ENCODE peak calls at places on chromosome 4, in five cellular contexts. F is NCI-H1105 treated with DMSO at 0.1 percent for 48 hours; Z is stimulated activated CD4-positive, alpha-beta T cell treated with anti-CD3 and anti-CD28 coated beads, Interleukin-15, amount 100 ng/mL, for 24 hours; J is activated CD4-positive, alpha-beta T cell treated with anti-CD3 and anti-CD28 coated beads, Interleukin-2, amount 50 U/mL, for 4 hours; L is MM.1S. I is an unnamed sample.

GRCh38 chr4:57184378-57185031 is 74.3 kb upstream of the IGFBP7 start:
- DNase-seq in F (no peak), Z (no peak), J (no peak), L (no peak), I (no peak)

GRCh38 chr4:25128671-25129070 is 31.6 kb downstream of the SEPSECS start:
- DNase-seq in F (no peak), Z (no peak), J (no peak), L (no peak), I (no peak)

GRCh38 chr4:113565702-113566012 is 195.9 kb downstream of the CAMK2D start:
- DNase-seq in F (no peak), Z (no peak), J (no peak), L (no peak), I (no peak)

GRCh38 chr4:90207887-90208454 is 80.8 kb downstream of the CCSER1 start:
- DNase-seq in F (no peak), Z (no peak), J (no peak), L (no peak), I (no peak)

GRCh38 chr4:90159193-90159592 is 32.0 kb downstream of the CCSER1 start:
- DNase-seq in F (no peak), Z (no peak), J (no peak), L (no peak), I (no peak)

GRCh38 chr4:24770111-24770584 is 25.2 kb upstream of the SOD3 start:
- DNase-seq in F (no peak), Z (peak), J (no peak), L (no peak), I (peak)

GRCh38 chr4:53586121-53586816 is 5.0 kb downstream of the LNX1 start:
- DNase-seq in F (no peak), Z (no peak), J (no peak), L (no peak), I (no peak)

GRCh38 chr4:52657630-52658501 is 1.2 kb downstream of the USP46 start:
- DNase-seq in F (no peak), Z (no peak), J (no peak), L (no peak), I (no peak)

GRCh38 chr4:37447886-37448285 is 203.3 kb downstream of the NWD2 start:
- DNase-seq in F (no peak), Z (no peak), J (no peak), L (no peak), I (no peak)

GRCh38 chr4:182555997-182556418 is 312.8 kb downstream of the TENM3 start:
- DNase-seq in F (peak), Z (no peak), J (no peak), L (no peak), I (no peak)

GRCh38 chr4:128347175-128347868 is 59.7 kb upstream of the PGRMC2 start:
- DNase-seq in F (no peak), Z (no peak), J (no peak), L (no peak), I (no peak)

GRCh38 chr4:1748465-1748995 is 27.2 kb downstream of the TACC3 start:
- DNase-seq in F (peak), Z (peak), J (peak), L (peak), I (peak)

GRCh38 chr4:122195718-122196117 is 43.6 kb downstream of the BLTP1 start:
- DNase-seq in F (no peak), Z (no peak), J (no peak), L (no peak), I (no peak)

GRCh38 chr4:26076896-26077295 is 162.9 kb downstream of the SMIM20 start:
- DNase-seq in F (no peak), Z (no peak), J (no peak), L (no peak), I (no peak)

GRCh38 chr4:145352438-145353145 is 129.1 kb upstream of the SMAD1 start:
- DNase-seq in F (no peak), Z (no peak), J (no peak), L (no peak), I (no peak)

GRCh38 chr4:87038837-87039715 is 104.3 kb downstream of the AFF1 start:
- DNase-seq in F (no peak), Z (no peak), J (no peak), L (no peak), I (no peak)

GRCh38 chr4:186685744-186686143 is 37.9 kb downstream of the FAT1 start:
- DNase-seq in F (no peak), Z (no peak), J (no peak), L (no peak), I (no peak)

GRCh38 chr4:188660796-188661195 is 521.6 kb downstream of the TRIML1 start:
- DNase-seq in F (no peak), Z (no peak), J (no peak), L (peak), I (no peak)

GRCh38 chr4:175106301-175106700 is 188.1 kb downstream of the ADAM29 start:
- DNase-seq in F (no peak), Z (no peak), J (no peak), L (no peak), I (no peak)

GRCh38 chr4:173505924-173506779 is 23.9 kb downstream of the HAND2 start:
- DNase-seq in F (peak), Z (peak), J (no peak), L (peak), I (peak)

GRCh38 chr4:4491396-4491893 is 50.4 kb downstream of the STX18 start:
- DNase-seq in F (no peak), Z (no peak), J (no peak), L (no peak), I (no peak)

GRCh38 chr4:178462710-178463109 is 1020.5 kb upstream of the AGA start:
- DNase-seq in F (no peak), Z (no peak), J (no peak), L (no peak), I (no peak)

GRCh38 chr4:142242156-142242555 is 603.9 kb downstream of the INPP4B start:
- DNase-seq in F (no peak), Z (no peak), J (no peak), L (no peak), I (no peak)

GRCh38 chr4:56870927-56871326 is 36.8 kb upstream of the REST start:
- DNase-seq in F (peak), Z (no peak), J (no peak), L (no peak), I (no peak)

GRCh38 chr4:87679449-87680169 is 29.5 kb downstream of the DMP1 start:
- DNase-seq in F (peak), Z (peak), J (peak), L (peak), I (peak)

GRCh38 chr4:76993787-76994641 is 44.5 kb downstream of the SEPTIN11 start:
- DNase-seq in F (no peak), Z (peak), J (peak), L (peak), I (peak)

GRCh38 chr4:122038896-122039295 is 87.0 kb upstream of the TRPC3 start:
- DNase-seq in F (peak), Z (no peak), J (no peak), L (no peak), I (no peak)

GRCh38 chr4:133147365-133147821 is 1.7 kb upstream of the PCDH10 start:
- DNase-seq in F (peak), Z (no peak), J (no peak), L (no peak), I (no peak)

GRCh38 chr4:176794151-176794550 is 1.4 kb upstream of the VEGFC start:
- DNase-seq in F (no peak), Z (no peak), J (no peak), L (no peak), I (no peak)

GRCh38 chr4:7841071-7841470 is 98.6 kb downstream of the AFAP1 start:
- DNase-seq in F (no peak), Z (no peak), J (no peak), L (no peak), I (no peak)

GRCh38 chr4:68249434-68249833 is 3.9 kb upstream of the TMPRSS11B start:
- DNase-seq in F (no peak), Z (no peak), J (no peak), L (peak), I (no peak)

GRCh38 chr4:22932326-22932725 is 239.6 kb downstream of the GBA3 start:
- DNase-seq in F (peak), Z (no peak), J (no peak), L (no peak), I (no peak)

GRCh38 chr4:77001907-77002306 is 52.4 kb downstream of the SEPTIN11 start:
- DNase-seq in F (no peak), Z (no peak), J (no peak), L (no peak), I (no peak)

GRCh38 chr4:6360385-6360784 is 90.7 kb downstream of the WFS1 start:
- DNase-seq in F (peak), Z (no peak), J (no peak), L (no peak), I (no peak)

GRCh38 chr4:8427761-8428287 is 12.7 kb downstream of the ACOX3 start:
- DNase-seq in F (peak), Z (no peak), J (no peak), L (no peak), I (no peak)

GRCh38 chr4:2595436-2595835 is 59.0 kb downstream of the FAM193A start:
- DNase-seq in F (no peak), Z (no peak), J (no peak), L (no peak), I (no peak)

GRCh38 chr4:110287130-110287529 is 88.7 kb upstream of the ELOVL6 start:
- DNase-seq in F (no peak), Z (peak), J (no peak), L (peak), I (no peak)

GRCh38 chr4:1598641-1599481 is 85.3 kb downstream of the FAM53A start:
- DNase-seq in F (no peak), Z (no peak), J (no peak), L (no peak), I (no peak)